ENCODE peak calls at places on chromosomes 1 and 21, in eight cellular contexts. One of them, this sample, is unnamed. For H3K4me1, the result is how much of the 10 kb centered on the place peaks cover.

GRCh38 chr1:75097686-75098085 is 36.5 kb upstream of the LHX8 start:
- DNase-seq in cardiac muscle cell: no peak
- DNase-seq in sigmoid colon: no peak
- DNase-seq in adrenal gland: peak
- DNase-seq in foreskin keratinocyte: peak
- DNase-seq in psoas muscle: no peak
- DNase-seq in right lobe of liver: peak
- DNase-seq in IMR-90: no peak
- DNase-seq in this sample: peak

GRCh38 chr1:169594391-169594790 is 8.1 kb upstream of the F5 start:
- DNase-seq in right lobe of liver: no peak
- DNase-seq in IMR-90: no peak
- DNase-seq in foreskin keratinocyte: no peak
- DNase-seq in psoas muscle: no peak
- DNase-seq in sigmoid colon: no peak
- DNase-seq in adrenal gland: no peak
- DNase-seq in cardiac muscle cell: no peak
- DNase-seq in this sample: no peak

GRCh38 chr1:219298581-219299148 is 125.0 kb downstream of the LYPLAL1 start:
- DNase-seq in adrenal gland: no peak
- DNase-seq in right lobe of liver: no peak
- DNase-seq in cardiac muscle cell: peak
- DNase-seq in sigmoid colon: peak
- DNase-seq in IMR-90: peak
- DNase-seq in foreskin keratinocyte: no peak
- DNase-seq in psoas muscle: no peak
- DNase-seq in this sample: no peak

GRCh38 chr1:191371626-191372025 is 786.6 kb upstream of the RGS18 start:
- DNase-seq in IMR-90: no peak
- DNase-seq in foreskin keratinocyte: no peak
- DNase-seq in right lobe of liver: no peak
- DNase-seq in psoas muscle: no peak
- DNase-seq in adrenal gland: no peak
- DNase-seq in sigmoid colon: peak
- DNase-seq in cardiac muscle cell: no peak
- DNase-seq in this sample: no peak

GRCh38 chr1:185972096-185972875 is 238.1 kb downstream of the HMCN1 start:
- DNase-seq in foreskin keratinocyte: no peak
- DNase-seq in IMR-90: peak
- DNase-seq in psoas muscle: no peak
- DNase-seq in cardiac muscle cell: no peak
- DNase-seq in adrenal gland: no peak
- DNase-seq in sigmoid colon: no peak
- DNase-seq in right lobe of liver: no peak
- DNase-seq in this sample: no peak

GRCh38 chr1:228972576-228972975 is 237.3 kb downstream of the RHOU start:
- DNase-seq in sigmoid colon: no peak
- DNase-seq in foreskin keratinocyte: no peak
- DNase-seq in IMR-90: no peak
- DNase-seq in psoas muscle: no peak
- DNase-seq in adrenal gland: no peak
- DNase-seq in right lobe of liver: no peak
- DNase-seq in cardiac muscle cell: no peak
- DNase-seq in this sample: no peak

GRCh38 chr1:154863702-154864174 is 6.3 kb downstream of the KCNN3 start:
- DNase-seq in cardiac muscle cell: peak
- DNase-seq in psoas muscle: peak
- DNase-seq in adrenal gland: no peak
- DNase-seq in foreskin keratinocyte: no peak
- DNase-seq in IMR-90: peak
- DNase-seq in right lobe of liver: no peak
- DNase-seq in sigmoid colon: no peak
- DNase-seq in this sample: no peak

GRCh38 chr1:110556471-110556807 is 37.5 kb upstream of the KCNA10 start:
- DNase-seq in cardiac muscle cell: no peak
- DNase-seq in sigmoid colon: peak
- DNase-seq in psoas muscle: no peak
- DNase-seq in IMR-90: no peak
- DNase-seq in foreskin keratinocyte: no peak
- DNase-seq in adrenal gland: no peak
- DNase-seq in right lobe of liver: no peak
- DNase-seq in this sample: no peak

GRCh38 chr1:245788269-245788668 is 633.5 kb downstream of the KIF26B start:
- DNase-seq in IMR-90: peak
- DNase-seq in foreskin keratinocyte: peak
- DNase-seq in cardiac muscle cell: peak
- DNase-seq in adrenal gland: no peak
- DNase-seq in psoas muscle: no peak
- DNase-seq in sigmoid colon: no peak
- DNase-seq in right lobe of liver: no peak
- DNase-seq in this sample: peak

GRCh38 chr1:5522605-5523145 is 469.6 kb downstream of the NPHP4 start:
- DNase-seq in sigmoid colon: no peak
- DNase-seq in right lobe of liver: no peak
- DNase-seq in adrenal gland: no peak
- DNase-seq in psoas muscle: no peak
- DNase-seq in IMR-90: no peak
- DNase-seq in foreskin keratinocyte: no peak
- DNase-seq in cardiac muscle cell: no peak
- DNase-seq in this sample: no peak

GRCh38 chr1:100950776-100951175 is 54.9 kb downstream of the SLC30A7 start:
- DNase-seq in foreskin keratinocyte: no peak
- DNase-seq in psoas muscle: no peak
- DNase-seq in adrenal gland: no peak
- DNase-seq in IMR-90: peak
- DNase-seq in cardiac muscle cell: peak
- DNase-seq in right lobe of liver: no peak
- DNase-seq in sigmoid colon: no peak
- DNase-seq in this sample: no peak

GRCh38 chr1:86419277-86419903 is 4.6 kb upstream of the CLCA2 start:
- DNase-seq in IMR-90: no peak
- DNase-seq in right lobe of liver: no peak
- DNase-seq in foreskin keratinocyte: peak
- DNase-seq in cardiac muscle cell: peak
- DNase-seq in psoas muscle: no peak
- DNase-seq in adrenal gland: no peak
- DNase-seq in sigmoid colon: no peak
- DNase-seq in this sample: peak

GRCh38 chr21:35664683-35665082 is 395.6 kb downstream of the SETD4 start:
- DNase-seq in cardiac muscle cell: no peak
- DNase-seq in right lobe of liver: no peak
- DNase-seq in IMR-90: peak
- DNase-seq in psoas muscle: no peak
- DNase-seq in sigmoid colon: no peak
- DNase-seq in foreskin keratinocyte: peak
- DNase-seq in adrenal gland: no peak
- DNase-seq in this sample: peak

GRCh38 chr1:93061895-93062792 is 16.9 kb upstream of the MTF2 start:
- DNase-seq in right lobe of liver: peak
- DNase-seq in sigmoid colon: no peak
- DNase-seq in IMR-90: peak
- DNase-seq in cardiac muscle cell: peak
- DNase-seq in psoas muscle: no peak
- DNase-seq in foreskin keratinocyte: peak
- DNase-seq in adrenal gland: no peak
- DNase-seq in this sample: peak

GRCh38 chr1:47866631-47867446 is 130.3 kb downstream of the TRABD2B start:
- DNase-seq in cardiac muscle cell: peak
- DNase-seq in right lobe of liver: no peak
- DNase-seq in sigmoid colon: no peak
- DNase-seq in adrenal gland: no peak
- DNase-seq in psoas muscle: no peak
- DNase-seq in IMR-90: no peak
- DNase-seq in foreskin keratinocyte: no peak
- DNase-seq in this sample: no peak

DNA sequence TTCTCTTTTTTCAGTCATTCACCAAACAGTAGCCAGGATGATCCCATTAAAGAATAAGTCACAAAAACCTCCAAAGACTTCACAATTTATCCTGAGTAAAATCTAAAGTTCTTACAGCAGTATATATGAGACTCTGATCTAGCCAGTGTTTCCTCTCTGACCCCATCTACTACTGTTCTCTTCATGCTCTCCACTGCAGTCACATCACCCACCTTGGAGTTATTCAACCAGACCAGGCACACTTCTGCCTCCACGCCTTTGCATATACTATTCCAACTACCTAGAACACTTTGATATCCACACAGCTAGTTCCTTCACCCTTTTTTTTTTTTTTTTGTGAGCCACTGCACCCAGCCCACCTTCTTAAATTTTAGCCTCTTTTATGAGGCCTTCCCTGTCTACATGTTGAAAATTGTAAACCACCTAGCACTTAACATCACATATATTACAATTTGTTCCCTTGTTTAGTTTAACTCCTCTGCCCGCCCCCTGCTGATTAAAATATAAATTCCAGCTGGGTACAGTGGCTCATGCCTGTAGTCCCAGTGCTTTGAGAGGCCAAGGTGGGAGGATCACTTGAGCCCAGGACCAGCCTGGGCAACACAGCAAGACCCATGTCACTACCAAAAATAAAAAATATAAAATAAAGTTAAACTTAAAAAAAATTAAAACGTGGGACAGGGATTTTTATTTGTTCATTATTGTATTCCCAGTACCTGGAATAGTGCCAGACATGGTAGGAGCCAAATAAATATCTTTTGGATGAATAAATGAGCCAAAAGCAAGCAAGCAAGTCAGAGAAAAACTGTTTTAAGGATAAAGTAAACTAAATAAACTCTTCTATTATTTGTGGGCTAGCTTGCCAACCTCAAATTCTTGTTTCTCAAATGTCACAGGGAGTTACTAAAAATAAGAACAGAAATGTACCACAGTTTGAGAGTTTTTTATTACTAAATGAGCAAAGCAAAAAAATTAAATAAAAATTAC is 35.2 kb upstream of the MUTYH start:
- DNase-seq in IMR-90: no peak
- DNase-seq in adrenal gland: no peak
- DNase-seq in sigmoid colon: no peak
- DNase-seq in cardiac muscle cell: no peak
- DNase-seq in psoas muscle: no peak
- DNase-seq in right lobe of liver: no peak
- DNase-seq in foreskin keratinocyte: no peak
- DNase-seq in this sample: no peak
- TF ChIP-seq CTCF in IMR-90: no peak
- TF ChIP-seq CTCF in adrenal gland: no peak
- TF ChIP-seq CTCF in sigmoid colon: no peak
- TF ChIP-seq CTCF in cardiac muscle cell: no peak
- TF ChIP-seq CTCF in psoas muscle: no peak
- TF ChIP-seq CTCF in right lobe of liver: no peak
- TF ChIP-seq CTCF in foreskin keratinocyte: peak
- TF ChIP-seq CTCF in this sample: no peak

GRCh38 chr1:214028095-214028494 is 40.3 kb downstream of the PROX1 start:
- DNase-seq in foreskin keratinocyte: no peak
- DNase-seq in right lobe of liver: no peak
- DNase-seq in adrenal gland: no peak
- DNase-seq in IMR-90: no peak
- DNase-seq in psoas muscle: no peak
- DNase-seq in cardiac muscle cell: no peak
- DNase-seq in sigmoid colon: no peak
- DNase-seq in this sample: no peak

GRCh38 chr1:214027498-214027897 is 39.7 kb downstream of the PROX1 start:
- DNase-seq in foreskin keratinocyte: no peak
- DNase-seq in sigmoid colon: no peak
- DNase-seq in IMR-90: no peak
- DNase-seq in cardiac muscle cell: no peak
- DNase-seq in adrenal gland: peak
- DNase-seq in right lobe of liver: no peak
- DNase-seq in psoas muscle: no peak
- DNase-seq in this sample: no peak

GRCh38 chr1:214028569-214028968 is 40.8 kb downstream of the PROX1 start:
- DNase-seq in sigmoid colon: no peak
- DNase-seq in IMR-90: no peak
- DNase-seq in cardiac muscle cell: no peak
- DNase-seq in right lobe of liver: no peak
- DNase-seq in foreskin keratinocyte: no peak
- DNase-seq in adrenal gland: no peak
- DNase-seq in psoas muscle: no peak
- DNase-seq in this sample: no peak

GRCh38 chr1:214028999-214029406 is 41.2 kb downstream of the PROX1 start:
- DNase-seq in sigmoid colon: no peak
- DNase-seq in cardiac muscle cell: no peak
- DNase-seq in right lobe of liver: no peak
- DNase-seq in foreskin keratinocyte: no peak
- DNase-seq in adrenal gland: no peak
- DNase-seq in psoas muscle: no peak
- DNase-seq in IMR-90: no peak
- DNase-seq in this sample: no peak

GRCh38 chr1:214026985-214027384 is 39.2 kb downstream of the PROX1 start:
- DNase-seq in foreskin keratinocyte: no peak
- DNase-seq in psoas muscle: no peak
- DNase-seq in cardiac muscle cell: no peak
- DNase-seq in right lobe of liver: no peak
- DNase-seq in sigmoid colon: no peak
- DNase-seq in adrenal gland: no peak
- DNase-seq in IMR-90: no peak
- DNase-seq in this sample: no peak
- H3K4me1 ChIP-seq in foreskin keratinocyte: under half
- H3K4me1 ChIP-seq in psoas muscle: under half
- H3K4me1 ChIP-seq in cardiac muscle cell: half or more
- H3K4me1 ChIP-seq in right lobe of liver: under half
- H3K4me1 ChIP-seq in sigmoid colon: under half
- H3K4me1 ChIP-seq in adrenal gland: under half
- H3K4me1 ChIP-seq in IMR-90: under half
- H3K4me1 ChIP-seq in this sample: under half

DNA sequence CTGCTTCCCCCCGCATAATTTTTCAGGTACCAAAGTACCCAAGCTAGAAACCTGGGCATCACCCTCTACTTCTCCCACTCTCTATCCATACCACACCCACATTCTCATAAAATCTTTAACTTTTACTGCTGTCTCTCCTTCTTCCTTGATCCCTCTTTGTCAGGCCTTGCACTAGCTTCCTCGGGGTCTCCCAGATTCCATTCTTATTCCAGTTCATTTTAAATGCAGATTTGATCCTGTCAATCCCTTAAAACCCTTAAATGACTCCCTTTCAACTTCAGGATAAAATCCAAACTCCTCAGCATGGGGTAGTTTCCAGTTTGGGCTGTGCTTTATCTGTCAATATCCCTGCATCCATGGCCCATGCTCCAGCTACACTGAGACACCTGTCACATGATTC is 343.5 kb downstream of the PBX1 start:
- DNase-seq in IMR-90: no peak
- DNase-seq in right lobe of liver: no peak
- DNase-seq in foreskin keratinocyte: no peak
- DNase-seq in adrenal gland: no peak
- DNase-seq in sigmoid colon: no peak
- DNase-seq in psoas muscle: no peak
- DNase-seq in cardiac muscle cell: no peak
- DNase-seq in this sample: no peak
- TF ChIP-seq CTCF in IMR-90: no peak
- TF ChIP-seq CTCF in right lobe of liver: no peak
- TF ChIP-seq CTCF in foreskin keratinocyte: no peak
- TF ChIP-seq CTCF in adrenal gland: no peak
- TF ChIP-seq CTCF in sigmoid colon: no peak
- TF ChIP-seq CTCF in psoas muscle: no peak
- TF ChIP-seq CTCF in cardiac muscle cell: no peak
- TF ChIP-seq CTCF in this sample: no peak

DNA sequence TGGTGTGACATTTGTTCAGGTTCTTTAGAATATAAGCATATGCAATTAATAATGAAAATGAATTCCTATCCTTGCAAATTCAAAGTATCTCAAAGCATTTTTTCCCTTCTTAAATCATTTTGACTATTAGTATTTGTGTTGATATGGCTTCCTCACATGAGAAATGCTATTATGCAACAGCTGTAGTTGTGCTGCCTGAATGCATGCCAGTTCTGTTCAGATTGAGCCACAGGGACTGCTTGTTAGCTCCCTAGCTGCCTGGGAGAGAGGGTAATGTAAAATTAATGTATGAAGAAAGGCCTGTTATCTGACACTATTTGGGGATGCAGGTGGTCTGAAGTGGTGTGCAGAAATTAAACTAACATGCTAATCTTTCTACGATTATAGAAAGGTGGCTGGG is 45.5 kb downstream of the CACHD1 start:
- DNase-seq in right lobe of liver: peak
- DNase-seq in adrenal gland: peak
- DNase-seq in IMR-90: peak
- DNase-seq in sigmoid colon: peak
- DNase-seq in psoas muscle: peak
- DNase-seq in cardiac muscle cell: peak
- DNase-seq in foreskin keratinocyte: no peak
- DNase-seq in this sample: peak
- H3K4me1 ChIP-seq in right lobe of liver: under half
- H3K4me1 ChIP-seq in adrenal gland: half or more
- H3K4me1 ChIP-seq in IMR-90: under half
- H3K4me1 ChIP-seq in sigmoid colon: half or more
- H3K4me1 ChIP-seq in psoas muscle: under half
- H3K4me1 ChIP-seq in cardiac muscle cell: half or more
- H3K4me1 ChIP-seq in foreskin keratinocyte: under half
- H3K4me1 ChIP-seq in this sample: under half

This sample was measured in mammary epithelial cell.